ENCODE peak calls at places on chromosomes 16 and 17, in seven cellular contexts. H is spleen, X is MM.1S, Y is adrenal gland, Q is astrocyte, J is heart right ventricle, L is keratinocyte. T is an unnamed sample. For H3K4me1, the result is how much of the 10 kb centered on the place peaks cover.

GRCh38 chr16:50038756-50039529 is 13.9 kb downstream of the CNEP1R1 start:
- DNase-seq in H (no peak), X (no peak), Y (peak), Q (no peak), J (no peak), L (no peak), T (no peak)

GRCh38 chr17:77349976-77350830 is 209.4 kb downstream of the SEC14L1 start:
- DNase-seq in H (no peak), X (no peak), Y (peak), Q (peak), J (no peak), L (no peak), T (no peak)

GRCh38 chr17:48375356-48375755 is 54.7 kb downstream of the SKAP1 start:
- DNase-seq in H (no peak), X (no peak), Y (no peak), Q (peak), J (no peak), L (no peak), T (no peak)

GRCh38 chr17:28339431-28339830 is 3.9 kb downstream of the TNFAIP1 start:
- DNase-seq in H (no peak), X (no peak), Y (no peak), Q (no peak), J (no peak), L (no peak), T (no peak)

GRCh38 chr17:76968707-76969597 is 100.7 kb downstream of the MGAT5B start:
- DNase-seq in H (peak), X (peak), Y (no peak), Q (no peak), J (no peak), L (no peak), T (peak)

GRCh38 chr17:17561408-17562144 is 29.9 kb downstream of the PEMT start:
- DNase-seq in H (peak), X (no peak), Y (no peak), Q (no peak), J (peak), L (peak), T (peak)

GRCh38 chr17:37413875-37414519 is 7.3 kb downstream of the TADA2A start:
- DNase-seq in H (no peak), X (no peak), Y (no peak), Q (no peak), J (no peak), L (no peak), T (no peak)

GRCh38 chr17:46205975-46206374 is 12.7 kb upstream of the KANSL1 start:
- DNase-seq in H (no peak), X (no peak), Y (no peak), Q (no peak), J (no peak), L (no peak), T (no peak)

GRCh38 chr16:66165879-66166278 is 200.6 kb upstream of the CDH5 start:
- DNase-seq in H (no peak), X (no peak), Y (no peak), Q (no peak), J (no peak), L (no peak), T (no peak)

GRCh38 chr17:8822401-8823035 is 23.4 kb upstream of the MFSD6L start:
- DNase-seq in H (no peak), X (no peak), Y (no peak), Q (no peak), J (no peak), L (no peak), T (no peak)

GRCh38 chr17:75153854-75154194 is 488 bp downstream of the JPT1 start:
- DNase-seq in H (peak), X (no peak), Y (peak), Q (no peak), J (no peak), L (no peak), T (no peak)

GRCh38 chr16:68885321-68885720 is 42.0 kb downstream of the TANGO6 start:
- DNase-seq in H (no peak), X (no peak), Y (no peak), Q (no peak), J (no peak), L (no peak), T (no peak)

GRCh38 chr17:72984145-72984924 is 108.2 kb downstream of the SLC39A11 start:
- DNase-seq in H (no peak), X (no peak), Y (no peak), Q (peak), J (no peak), L (no peak), T (no peak)

GRCh38 chr16:51084074-51084928 is 66.8 kb downstream of the SALL1 start:
- DNase-seq in H (no peak), X (no peak), Y (no peak), Q (peak), J (no peak), L (no peak), T (no peak)

GRCh38 chr17:42405963-42406495 is 17.0 kb downstream of the CAVIN1 start:
- DNase-seq in H (peak), X (peak), Y (peak), Q (peak), J (peak), L (no peak), T (peak)

GRCh38 chr17:19719365-19720209 is 3.2 kb upstream of the SLC47A2 start:
- DNase-seq in H (no peak), X (no peak), Y (no peak), Q (no peak), J (no peak), L (peak), T (no peak)

GRCh38 chr17:46108550-46109110 is 84.6 kb downstream of the KANSL1 start:
- DNase-seq in H (no peak), X (no peak), Y (no peak), Q (no peak), J (no peak), L (no peak), T (no peak)

GRCh38 chr17:82060614-82061013 is 5.0 kb downstream of the DUS1L start:
- DNase-seq in H (peak), X (no peak), Y (no peak), Q (no peak), J (no peak), L (no peak), T (no peak)

GRCh38 chr17:45262516-45263476 is 902 bp upstream of the SPATA32 start:
- DNase-seq in H (peak), X (no peak), Y (no peak), Q (peak), J (no peak), L (no peak), T (no peak)

GRCh38 chr17:49899588-49899987 is 51.7 kb upstream of the TAC4 start:
- DNase-seq in H (no peak), X (no peak), Y (no peak), Q (no peak), J (no peak), L (no peak), T (no peak)

GRCh38 chr16:66484453-66485213 is 57.5 kb downstream of the BEAN1 start:
- DNase-seq in H (no peak), X (no peak), Y (no peak), Q (no peak), J (no peak), L (no peak), T (no peak)

GRCh38 chr17:73632513-73632912 is 11.7 kb downstream of the SDK2 start:
- DNase-seq in H (no peak), X (no peak), Y (no peak), Q (no peak), J (no peak), L (no peak), T (no peak)

GRCh38 chr16:68444058-68444657 is 4.2 kb downstream of the SMPD3 start:
- DNase-seq in H (no peak), X (no peak), Y (peak), Q (peak), J (no peak), L (no peak), T (peak)

GRCh38 chr17:40346768-40347154 is 17.8 kb downstream of the GJD3 start:
- DNase-seq in H (no peak), X (no peak), Y (peak), Q (no peak), J (no peak), L (no peak), T (no peak)

GRCh38 chr17:40349477-40350409 is 14.8 kb downstream of the GJD3 start:
- DNase-seq in H (peak), X (no peak), Y (peak), Q (peak), J (no peak), L (peak), T (no peak)

GRCh38 chr17:40348562-40349476 is 15.7 kb downstream of the GJD3 start:
- DNase-seq in H (peak), X (no peak), Y (peak), Q (no peak), J (peak), L (no peak), T (peak)

GRCh38 chr17:40347319-40348135 is 17.0 kb downstream of the GJD3 start:
- DNase-seq in H (no peak), X (no peak), Y (peak), Q (no peak), J (no peak), L (no peak), T (no peak)

DNA sequence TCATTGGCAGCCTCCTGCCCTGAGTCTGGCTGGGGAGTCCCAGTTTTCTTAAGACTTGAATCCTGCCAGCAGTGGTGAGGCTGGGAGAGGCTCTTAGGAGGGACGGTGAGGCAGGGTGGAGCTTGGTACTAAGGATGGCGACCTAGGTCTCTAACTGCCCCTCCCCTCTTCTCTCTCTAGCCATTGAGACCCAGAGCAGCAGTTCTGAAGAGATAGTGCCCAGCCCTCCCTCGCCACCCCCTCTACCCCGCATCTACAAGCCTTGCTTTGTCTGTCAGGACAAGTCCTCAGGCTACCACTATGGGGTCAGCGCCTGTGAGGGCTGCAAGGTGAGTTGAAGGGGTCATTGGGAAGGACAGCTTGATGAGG is 16.4 kb downstream of the GJD3 start:
- DNase-seq in H (peak), X (no peak), Y (peak), Q (no peak), J (no peak), L (no peak), T (no peak)
- H3K4me1 ChIP-seq in H (half or more), X (under half), Y (half or more), Q (half or more), J (half or more), L (half or more), T (half or more)

DNA sequence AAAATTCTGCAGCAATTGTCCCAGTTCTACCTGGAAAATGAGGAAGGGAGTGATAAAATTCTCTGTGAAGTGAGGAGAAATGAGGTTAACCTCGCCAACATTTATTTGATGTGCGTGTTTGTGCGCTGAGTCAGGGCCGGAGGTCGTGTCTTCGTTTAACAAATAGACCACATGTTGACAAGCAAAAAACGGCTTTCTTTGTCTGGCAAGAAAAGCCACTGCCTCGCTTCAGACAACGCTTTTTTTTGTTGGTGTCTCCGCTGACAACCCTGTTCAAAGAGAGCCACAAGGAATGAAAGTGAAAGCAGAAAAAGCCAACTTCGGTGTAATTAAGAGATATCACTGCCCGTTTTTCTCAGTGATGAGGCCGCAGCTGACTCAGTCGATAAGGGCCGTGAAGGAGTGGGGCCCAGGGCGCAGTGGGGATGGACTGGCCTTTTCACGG is 510.6 kb downstream of the CDH13 start:
- DNase-seq in H (no peak), X (peak), Y (peak), Q (peak), J (no peak), L (no peak), T (no peak)
- H3K27ac ChIP-seq in H (no peak), X (no peak), Y (peak), Q (peak), J (no peak), L (no peak), T (no peak)

DNA sequence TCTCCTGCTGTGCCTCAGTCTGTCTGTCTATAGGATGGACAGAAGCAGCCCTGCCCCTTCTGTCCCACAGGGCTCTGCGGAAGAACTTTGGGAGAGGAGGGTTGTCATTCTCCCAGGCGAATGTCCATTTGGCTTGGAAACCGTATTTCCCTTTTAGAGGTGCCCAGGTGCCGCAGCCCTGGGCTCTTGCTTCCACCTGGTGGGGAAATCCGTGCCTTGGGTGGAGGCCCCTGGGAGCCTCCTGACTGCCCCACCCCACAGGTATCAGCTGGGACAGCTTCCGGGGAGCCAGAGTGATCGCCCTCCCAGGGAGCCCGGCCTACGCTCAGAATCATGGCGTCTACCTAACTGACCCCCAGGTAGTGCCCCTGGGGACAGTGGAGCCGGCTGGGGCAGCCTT is 12.7 kb downstream of the FCSK start:
- DNase-seq in H (no peak), X (no peak), Y (no peak), Q (no peak), J (no peak), L (no peak), T (no peak)
- TF ChIP-seq CTCF in H (no peak), X (peak), Y (no peak), Q (no peak), J (no peak), L (no peak), T (no peak)

GRCh38 chr16:88638323-88639230 is at the start of gene IL17C:
- DNase-seq in H (no peak), X (peak), Y (no peak), Q (no peak), J (no peak), L (no peak), T (peak)
- H3K4me1 ChIP-seq in H (half or more), X (under half), Y (under half), Q (under half), J (under half), L (under half), T (under half)

GRCh38 chr16:27223701-27224100 is 20.4 kb downstream of the KDM8 start:
- DNase-seq in H (no peak), X (no peak), Y (no peak), Q (no peak), J (no peak), L (no peak), T (no peak)

GRCh38 chr16:27224271-27224737 is 21.0 kb downstream of the KDM8 start:
- DNase-seq in H (no peak), X (no peak), Y (no peak), Q (no peak), J (no peak), L (no peak), T (no peak)

GRCh38 chr16:27221576-27222498 is 18.5 kb downstream of the KDM8 start:
- DNase-seq in H (no peak), X (no peak), Y (no peak), Q (peak), J (peak), L (no peak), T (peak)

GRCh38 chr16:27223226-27223610 is 19.9 kb downstream of the KDM8 start:
- DNase-seq in H (no peak), X (no peak), Y (no peak), Q (no peak), J (no peak), L (no peak), T (no peak)

GRCh38 chr16:27222499-27223225 is 19.3 kb downstream of the KDM8 start:
- DNase-seq in H (no peak), X (no peak), Y (no peak), Q (peak), J (peak), L (no peak), T (peak)
- H3K27ac ChIP-seq in H (no peak), X (no peak), Y (peak), Q (no peak), J (peak), L (no peak), T (peak)